ENCODE peak calls at places on chromosomes 4 and X, in six cellular contexts. U is MCF 10A; G is Jurkat, Clone E6-1; T is cardiac fibroblast; O is aorta; H is iPS-NIHi11. C is an unnamed sample.

GRCh38 chr4:168666531-168666930 is 169.7 kb downstream of the PALLD start:
- DNase-seq in G (no peak), T (peak; percentile 26), O (no peak), H (no peak), U (peak; percentile 8), C (no peak)

GRCh38 chrX:46865281-46865680 is 28.4 kb downstream of the RP2 start:
- DNase-seq in O (no peak), T (peak; percentile 45), U (peak; percentile 16), G (no peak), H (no peak), C (no peak)

GRCh38 chr4:127000090-127000489 is 632.7 kb upstream of the INTU start:
- DNase-seq in O (no peak), U (no peak), T (no peak), G (no peak), H (no peak), C (no peak)

GRCh38 chr4:3343358-3343757 is 50.5 kb downstream of the RGS12 start:
- DNase-seq in O (no peak), T (no peak), G (no peak), H (no peak), U (no peak), C (no peak)

GRCh38 chrX:53050841-53051240 is 2.3 kb downstream of the GPR173 start:
- DNase-seq in G (no peak), O (no peak), T (peak; percentile 17), U (no peak), H (no peak), C (no peak)

GRCh38 chrX:53716328-53717088 is 30.0 kb upstream of the HUWE1 start:
- DNase-seq in U (no peak), H (no peak), O (no peak), G (peak; percentile 87), T (no peak), C (peak; percentile 15)

GRCh38 chr4:179125870-179126269 is 1683.6 kb upstream of the AGA start:
- DNase-seq in O (no peak), H (no peak), U (no peak), T (no peak), G (no peak), C (no peak)

GRCh38 chrX:12370444-12371089 is 232.3 kb downstream of the FRMPD4 start:
- DNase-seq in U (peak; percentile 16), T (peak; percentile 89), G (no peak), H (no peak), O (no peak), C (no peak)

GRCh38 chrX:151753313-151754041 is 18.9 kb downstream of the CNGA2 start:
- DNase-seq in U (peak; percentile 73), H (peak; percentile 73), T (peak; percentile 64), O (peak; percentile 58), G (peak; percentile 7), C (peak; percentile 2)

GRCh38 chr4:40978548-40978947 is 228.8 kb downstream of the NSUN7 start:
- DNase-seq in T (no peak), G (no peak), U (no peak), H (no peak), O (no peak), C (no peak)

GRCh38 chrX:7706032-7706431 is 136.9 kb upstream of the VCX start:
- DNase-seq in U (peak; percentile 4), G (no peak), T (no peak), O (no peak), H (no peak), C (no peak)

GRCh38 chr4:16123356-16124084 is 39.7 kb upstream of the PROM1 start:
- DNase-seq in O (no peak), U (no peak), H (no peak), T (no peak), G (no peak), C (no peak)

GRCh38 chr4:83964996-83965541 is 429.2 kb downstream of the GPAT3 start:
- DNase-seq in T (no peak), O (no peak), G (no peak), H (no peak), U (peak; percentile 21), C (no peak)

GRCh38 chrX:29215251-29215650 is 628.0 kb downstream of the IL1RAPL1 start:
- DNase-seq in G (no peak), H (no peak), U (no peak), T (peak; percentile 3), O (no peak), C (no peak)

GRCh38 chrX:153889123-153889522 is 3.1 kb upstream of the L1CAM start:
- DNase-seq in U (no peak), H (no peak), O (no peak), T (no peak), G (no peak), C (no peak)

GRCh38 chrX:11437642-11438379 is 144.6 kb downstream of the AMELX start:
- DNase-seq in H (no peak), G (no peak), O (peak; percentile 67), T (peak; percentile 84), U (no peak), C (no peak)

GRCh38 chr4:77172336-77172735 is 15.3 kb downstream of the CCNG2 start:
- DNase-seq in U (peak; percentile 42), G (no peak), T (peak; percentile 77), O (no peak), H (no peak), C (no peak)

GRCh38 chrX:15233416-15234015 is 36.4 kb downstream of the ASB9 start:
- DNase-seq in H (no peak), O (no peak), G (no peak), U (no peak), T (no peak), C (no peak)

GRCh38 chr4:109913842-109914241 is 1.2 kb downstream of the EGF start:
- DNase-seq in T (no peak), O (no peak), U (no peak), H (no peak), G (no peak), C (no peak)

GRCh38 chr4:26701786-26702227 is 117.9 kb downstream of the TBC1D19 start:
- DNase-seq in G (no peak), T (no peak), U (no peak), O (no peak), H (no peak), C (no peak)

GRCh38 chr4:146835096-146835495 is 110.6 kb downstream of the TTC29 start:
- DNase-seq in T (no peak), G (no peak), U (no peak), H (no peak), O (no peak), C (no peak)

GRCh38 chr4:77240469-77241066 is 83.6 kb downstream of the CCNG2 start:
- DNase-seq in O (peak; percentile 69), T (peak; percentile 61), H (peak; percentile 87), G (peak; percentile 61), U (peak; percentile 69), C (no peak)

GRCh38 chr4:109977854-109978501 is 65.3 kb downstream of the EGF start:
- DNase-seq in H (peak; percentile 20), U (peak; percentile 47), O (no peak), T (peak; percentile 65), G (peak; percentile 14), C (no peak)

GRCh38 chr4:136863756-136864155 is 668.5 kb downstream of the PCDH18 start:
- DNase-seq in T (peak; percentile 24), H (peak; percentile 8), O (no peak), G (no peak), U (peak; percentile 4), C (no peak)

C was measured in T1000.